ENCODE peak calls at places on chromosomes 5 and 9, in four cellular contexts. W is psoas muscle, O is tibial nerve, U is upper lobe of left lung. X is an unnamed sample.

GRCh38 chr9:108776920-108777650 is 78.7 kb downstream of the ACTL7B start:
- DNase-seq in W (no peak), O (no peak), U (peak; percentile 31), X (no peak)

GRCh38 chr5:87361536-87362213 is 51.1 kb downstream of the CCNH start:
- DNase-seq in W (no peak), O (no peak), U (no peak), X (no peak)

GRCh38 chr5:142961435-142962171 is 191.4 kb downstream of the ARHGAP26 start:
- DNase-seq in W (no peak), O (no peak), U (no peak), X (no peak)

GRCh38 chr9:94919376-94920098 is 193.0 kb downstream of the AOPEP start:
- DNase-seq in W (peak; percentile 34), O (no peak), U (peak; percentile 59), X (no peak)

GRCh38 chr9:109336409-109336808 is 15.6 kb upstream of the EPB41L4B start:
- DNase-seq in W (no peak), O (no peak), U (no peak), X (no peak)

GRCh38 chr9:96048954-96049831 is 173.7 kb downstream of the ERCC6L2 start:
- DNase-seq in W (peak; percentile 27), O (no peak), U (no peak), X (no peak)

GRCh38 chr5:67021031-67021430 is 175.6 kb downstream of the CD180 start:
- DNase-seq in W (no peak), O (no peak), U (no peak), X (no peak)

GRCh38 chr9:77710965-77711657 is 63.0 kb upstream of the GNA14 start:
- DNase-seq in W (no peak), O (no peak), U (no peak), X (no peak)

GRCh38 chr9:15909297-15909696 is 356.5 kb downstream of the CCDC171 start:
- DNase-seq in W (no peak), O (peak; percentile 20), U (no peak), X (no peak)

GRCh38 chr5:122756263-122756911 is 18.5 kb upstream of the SNX2 start:
- DNase-seq in W (no peak), O (no peak), U (no peak), X (no peak)

GRCh38 chr9:72858089-72858912 is 94.6 kb downstream of the ALDH1A1 start:
- DNase-seq in W (peak; percentile 24), O (no peak), U (peak; percentile 25), X (no peak)

GRCh38 chr5:142215915-142216681 is 107.5 kb downstream of the NDFIP1 start:
- DNase-seq in W (peak; percentile 74), O (peak; percentile 78), U (peak; percentile 83), X (no peak)

GRCh38 chr9:113612828-113613227 is 149.3 kb downstream of the RGS3 start:
- DNase-seq in W (no peak), O (no peak), U (no peak), X (no peak)

GRCh38 chr5:136062563-136063274 is 33.9 kb downstream of the TGFBI start:
- DNase-seq in W (no peak), O (no peak), U (peak; percentile 64), X (no peak)

GRCh38 chr5:74262810-74263209 is 377.7 kb downstream of the ENC1 start:
- DNase-seq in W (no peak), O (no peak), U (no peak), X (no peak)

GRCh38 chr5:74266132-74266531 is 374.4 kb downstream of the ENC1 start:
- DNase-seq in W (no peak), O (no peak), U (no peak), X (no peak)

GRCh38 chr5:74257645-74258328 is 382.7 kb downstream of the ENC1 start:
- DNase-seq in W (peak; percentile 72), O (peak; percentile 68), U (peak; percentile 64), X (no peak)

GRCh38 chr5:74259572-74259971 is 381.0 kb downstream of the ENC1 start:
- DNase-seq in W (no peak), O (no peak), U (no peak), X (no peak)

GRCh38 chr5:74261906-74262305 is 378.6 kb downstream of the ENC1 start:
- DNase-seq in W (no peak), O (no peak), U (no peak), X (no peak)
- H3K4me1 ChIP-seq in W (peaks cover 33% of the 10 kb centered on the region), O (no peaks in the 10 kb centered on the region), U (peaks cover 4% of the 10 kb centered on the region), X (no peaks in the 10 kb centered on the region)

GRCh38 chr5:124572973-124573372 is 173.5 kb downstream of the ZNF608 start:
- DNase-seq in W (no peak), O (no peak), U (no peak), X (no peak)

GRCh38 chr5:124570285-124571035 is 176.0 kb downstream of the ZNF608 start:
- DNase-seq in W (no peak), O (no peak), U (no peak), X (no peak)

GRCh38 chr5:124575731-124576130 is 170.7 kb downstream of the ZNF608 start:
- DNase-seq in W (no peak), O (no peak), U (no peak), X (no peak)

GRCh38 chr5:124576848-124577409 is 169.5 kb downstream of the ZNF608 start:
- DNase-seq in W (no peak), O (no peak), U (no peak), X (no peak)

DNA sequence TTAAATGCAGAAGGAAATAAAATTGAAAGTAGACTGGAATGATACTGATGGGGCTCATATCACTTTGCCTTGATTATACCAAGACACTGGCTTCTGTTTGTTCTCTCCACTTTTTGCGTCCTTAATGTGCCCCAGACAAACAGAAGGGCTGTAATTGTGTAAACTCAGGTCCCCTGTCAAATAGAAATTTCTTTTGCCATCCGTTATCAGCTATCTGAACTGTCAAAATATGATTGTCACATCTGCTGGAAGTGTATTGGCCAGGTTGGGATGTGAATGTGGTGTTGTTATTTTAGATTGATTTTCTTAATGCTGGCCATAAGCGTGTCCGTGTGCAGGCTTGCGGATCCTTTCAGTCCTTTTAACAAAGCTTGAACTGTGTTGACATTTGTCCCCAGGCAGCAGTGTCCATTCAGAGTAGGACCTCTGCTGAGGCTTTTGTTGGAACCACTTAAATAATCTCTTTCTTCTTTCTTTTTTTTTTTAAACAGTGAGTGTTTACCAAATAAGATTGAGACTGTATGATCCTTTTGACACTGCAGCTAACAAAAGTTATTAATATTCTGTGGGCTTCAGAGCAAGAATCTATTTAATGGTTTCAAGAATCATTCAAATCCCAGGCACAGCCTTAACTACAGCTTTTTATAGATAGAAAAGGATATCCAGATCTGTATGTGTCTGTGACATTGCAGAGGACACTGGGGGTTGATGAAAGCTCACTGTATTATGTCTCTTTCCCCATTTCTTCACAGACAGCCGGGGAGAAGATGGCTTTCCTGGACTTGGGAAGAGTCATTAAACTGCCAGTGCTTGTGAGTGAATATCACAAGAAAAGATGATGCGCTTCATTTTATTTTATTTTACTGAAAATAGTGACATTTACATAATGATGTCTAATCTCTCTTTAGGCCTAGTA is 171.7 kb downstream of the ZNF608 start:
- DNase-seq in W (no peak), O (no peak), U (no peak), X (no peak)
- H3K4me1 ChIP-seq in W (no peaks in the 10 kb centered on the region), O (no peaks in the 10 kb centered on the region), U (no peaks in the 10 kb centered on the region), X (no peaks in the 10 kb centered on the region)

DNA sequence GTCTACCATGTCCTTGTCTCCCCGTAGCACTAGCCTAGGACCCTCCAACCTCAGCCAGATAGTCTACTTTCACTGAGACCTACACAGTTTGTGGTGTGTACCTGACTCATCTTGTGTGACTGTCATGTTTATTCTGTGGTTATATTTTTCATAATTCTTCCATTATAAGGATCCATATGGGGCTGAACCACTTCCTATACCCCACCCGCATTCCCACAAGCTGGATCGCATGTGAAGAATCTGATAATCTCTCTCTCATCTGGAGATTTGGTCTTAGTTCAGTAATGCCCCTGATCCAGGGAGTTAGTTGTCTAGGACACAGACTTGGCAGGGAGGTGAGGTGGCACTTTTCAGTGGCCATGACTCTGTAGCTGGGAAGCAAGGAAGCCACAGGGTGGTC is 30.0 kb upstream of the BASP1 start:
- DNase-seq in W (no peak), O (no peak), U (no peak), X (no peak)
- H3K4me1 ChIP-seq in W (peaks cover 21% of the 10 kb centered on the region), O (no peaks in the 10 kb centered on the region), U (peaks cover 34% of the 10 kb centered on the region), X (no peaks in the 10 kb centered on the region)

GRCh38 chr9:694499-695154 is 146.9 kb upstream of the DMRT1 start:
- DNase-seq in W (peak; percentile 59), O (no peak), U (no peak), X (no peak)

GRCh38 chr9:690517-691111 is 150.9 kb upstream of the DMRT1 start:
- DNase-seq in W (no peak), O (no peak), U (no peak), X (no peak)

GRCh38 chr9:693460-694390 is 147.8 kb upstream of the DMRT1 start:
- DNase-seq in W (peak; percentile 37), O (peak; percentile 52), U (no peak), X (no peak)

GRCh38 chr9:692636-693459 is 148.6 kb upstream of the DMRT1 start:
- DNase-seq in W (no peak), O (no peak), U (no peak), X (no peak)

DNA sequence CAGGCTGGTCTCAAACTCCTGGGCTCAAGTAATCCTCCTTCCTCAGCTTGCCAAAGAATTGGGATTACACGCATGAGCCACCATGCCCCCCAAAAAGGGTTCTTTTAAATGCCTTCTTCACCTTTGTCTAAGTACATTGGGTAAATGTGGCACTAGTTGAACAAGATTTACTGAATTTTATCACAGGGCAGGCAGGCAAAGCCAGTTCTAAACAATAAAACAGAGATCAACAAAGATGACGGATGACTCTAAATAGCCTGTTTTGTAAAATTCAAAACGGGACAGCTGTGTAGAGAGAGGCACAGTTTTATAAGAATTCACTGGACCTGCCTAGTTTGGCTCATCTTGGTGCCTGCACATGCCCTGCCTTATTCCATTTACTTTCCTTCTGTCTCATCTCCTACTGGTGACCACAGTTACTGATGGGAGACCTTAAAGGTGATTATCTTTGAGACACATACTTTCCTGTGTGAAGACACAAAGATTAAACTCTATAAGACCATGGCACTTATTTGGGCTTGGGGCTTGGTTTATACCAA is 149.6 kb upstream of the DMRT1 start:
- DNase-seq in W (no peak), O (no peak), U (no peak), X (no peak)
- H3K4me1 ChIP-seq in W (peaks cover 50% of the 10 kb centered on the region), O (no peaks in the 10 kb centered on the region), U (peaks cover 27% of the 10 kb centered on the region), X (peaks cover 14% of the 10 kb centered on the region)

GRCh38 chr5:170337055-170337454 is 39.5 kb upstream of the LCP2 start:
- DNase-seq in W (no peak), O (no peak), U (no peak), X (no peak)

GRCh38 chr5:170338933-170339779 is 41.6 kb upstream of the LCP2 start:
- DNase-seq in W (no peak), O (no peak), U (peak; percentile 68), X (peak; percentile 84)

GRCh38 chr5:170336065-170336464 is 38.5 kb upstream of the LCP2 start:
- DNase-seq in W (no peak), O (no peak), U (no peak), X (no peak)

GRCh38 chr5:170339780-170340167 is 42.2 kb upstream of the LCP2 start:
- DNase-seq in W (no peak), O (no peak), U (no peak), X (no peak)

DNA sequence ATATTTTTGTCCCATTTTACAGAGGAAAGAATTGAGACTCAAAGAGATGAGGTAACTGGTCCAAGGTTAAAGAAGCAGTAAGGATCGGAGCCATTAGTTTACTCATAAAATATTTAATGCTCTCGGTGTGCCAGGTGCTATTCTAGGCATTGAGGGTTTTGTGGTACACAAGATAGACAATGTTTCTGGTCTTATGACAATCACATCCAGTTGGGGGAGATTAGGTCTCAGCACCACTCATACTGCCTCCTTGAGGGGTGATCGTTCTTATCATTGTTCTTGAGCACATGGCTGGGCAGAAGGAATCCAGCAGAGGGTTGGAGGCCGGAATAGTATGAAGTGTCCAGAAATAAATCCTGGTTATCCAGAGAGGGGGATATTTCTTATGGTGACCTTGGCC is 40.7 kb upstream of the LCP2 start:
- DNase-seq in W (no peak), O (no peak), U (no peak), X (no peak)
- H3K4me1 ChIP-seq in W (no peaks in the 10 kb centered on the region), O (no peaks in the 10 kb centered on the region), U (peaks cover 5% of the 10 kb centered on the region), X (peaks cover 58% of the 10 kb centered on the region)

GRCh38 chr9:76634356-76635054 is 129.7 kb upstream of the PCA3 start:
- DNase-seq in W (no peak), O (no peak), U (no peak), X (no peak)
- H3K4me1 ChIP-seq in W (no peaks in the 10 kb centered on the region), O (no peaks in the 10 kb centered on the region), U (no peaks in the 10 kb centered on the region), X (peaks cover 4% of the 10 kb centered on the region)